ENCODE peak calls at places on chromosomes 4 and X, in four cellular contexts. B is Peyer's patch, H is uterus, S is upper lobe of right lung. C is an unnamed sample. For H3K9me3 and H3K4me1, the result is how much of the 10 kb centered on the place peaks cover.

GRCh38 chrX:97743014-97743413 is 859.3 kb downstream of the RPA4 start:
- DNase-seq in B (no peak), H (no peak), S (no peak), C (no peak)

GRCh38 chr4:117378942-117379341 is 293.6 kb upstream of the TRAM1L1 start:
- DNase-seq in B (no peak), H (no peak), S (no peak), C (no peak)

GRCh38 chr4:10983885-10984284 is 299.3 kb upstream of the CLNK start:
- DNase-seq in B (no peak), H (no peak), S (no peak), C (no peak)

GRCh38 chr4:88158360-88159136 is at the start of gene ABCG2:
- DNase-seq in B (peak), H (peak), S (peak), C (peak)

GRCh38 chr4:7095611-7096155 is 27.8 kb upstream of the GRPEL1 start:
- DNase-seq in B (peak), H (peak), S (no peak), C (no peak)

GRCh38 chr4:140615451-140615850 is 46.7 kb upstream of the UCP1 start:
- DNase-seq in B (no peak), H (no peak), S (no peak), C (no peak)

GRCh38 chr4:11603594-11604194 is 175.0 kb upstream of the HS3ST1 start:
- DNase-seq in B (no peak), H (no peak), S (no peak), C (no peak)

GRCh38 chrX:35276115-35276514 is 333.5 kb downstream of the FAM47B start:
- DNase-seq in B (no peak), H (no peak), S (no peak), C (no peak)

GRCh38 chr4:175614880-175615279 is 197.2 kb downstream of the GPM6A start:
- DNase-seq in B (no peak), H (no peak), S (no peak), C (no peak)

GRCh38 chrX:129737921-129738320 is 858 bp upstream of the XPNPEP2 start:
- DNase-seq in B (peak), H (no peak), S (no peak), C (no peak)

GRCh38 chrX:69024931-69025330 is 140.3 kb downstream of the PJA1 start:
- DNase-seq in B (peak), H (peak), S (peak), C (no peak)

GRCh38 chrX:44306336-44306735 is 37.1 kb downstream of the EFHC2 start:
- DNase-seq in B (no peak), H (no peak), S (no peak), C (no peak)

GRCh38 chrX:77668391-77669237 is 117.4 kb downstream of the ATRX start:
- DNase-seq in B (no peak), H (no peak), S (no peak), C (no peak)

GRCh38 chr4:128649575-128650205 is 159.8 kb upstream of the JADE1 start:
- DNase-seq in B (peak), H (no peak), S (no peak), C (no peak)

GRCh38 chr4:138099385-138099784 is 142.8 kb downstream of the SLC7A11 start:
- DNase-seq in B (no peak), H (no peak), S (no peak), C (no peak)

GRCh38 chr4:140556372-140557085 is 12.2 kb downstream of the UCP1 start:
- DNase-seq in B (no peak), H (no peak), S (no peak), C (peak)

GRCh38 chrX:21926116-21926515 is 14.4 kb upstream of the SMS start:
- DNase-seq in B (no peak), H (no peak), S (no peak), C (no peak)

GRCh38 chr4:49221209-49221608 is 235.1 kb downstream of the CWH43 start:
- DNase-seq in B (no peak), H (no peak), S (no peak), C (no peak)

GRCh38 chr4:26779674-26780073 is 81.0 kb upstream of the STIM2 start:
- DNase-seq in B (no peak), H (no peak), S (no peak), C (no peak)

GRCh38 chr4:40992472-40993298 is 221.7 kb downstream of the APBB2 start:
- DNase-seq in B (no peak), H (no peak), S (no peak), C (no peak)

GRCh38 chr4:153409412-153409811 is 56.7 kb upstream of the TMEM131L start:
- DNase-seq in B (no peak), H (no peak), S (no peak), C (no peak)

GRCh38 chr4:3364199-3364598 is 71.4 kb downstream of the RGS12 start:
- DNase-seq in B (no peak), H (no peak), S (no peak), C (no peak)

GRCh38 chr4:53196872-53197759 is 168.7 kb downstream of the SCFD2 start:
- DNase-seq in B (no peak), H (no peak), S (no peak), C (peak)

GRCh38 chrX:120015145-120016067 is 62.1 kb downstream of the RHOXF2B start:
- DNase-seq in B (no peak), H (no peak), S (peak), C (no peak)

GRCh38 chrX:50865311-50865710 is 45.2 kb upstream of the BMP15 start:
- DNase-seq in B (no peak), H (no peak), S (no peak), C (no peak)

GRCh38 chr4:8123389-8123788 is 35.2 kb downstream of the ABLIM2 start:
- DNase-seq in B (no peak), H (no peak), S (no peak), C (no peak)

GRCh38 chr4:148067307-148067916 is 335.5 kb downstream of the ARHGAP10 start:
- DNase-seq in B (no peak), H (no peak), S (no peak), C (no peak)

GRCh38 chr4:136713140-136713539 is 819.2 kb downstream of the PCDH18 start:
- DNase-seq in B (no peak), H (no peak), S (no peak), C (no peak)

GRCh38 chrX:154121961-154122360 is 22.1 kb upstream of the OPN1LW start:
- DNase-seq in B (no peak), H (no peak), S (no peak), C (no peak)

GRCh38 chr4:175377203-175377602 is 434.9 kb downstream of the GPM6A start:
- DNase-seq in B (no peak), H (no peak), S (no peak), C (no peak)

GRCh38 chr4:118417325-118417724 is 64.5 kb upstream of the PRSS12 start:
- DNase-seq in B (no peak), H (no peak), S (no peak), C (no peak)

GRCh38 chr4:560061-560460 is 16.0 kb downstream of the TMEM271 start:
- DNase-seq in B (no peak), H (no peak), S (no peak), C (no peak)

GRCh38 chr4:17220816-17221215 is 291.1 kb downstream of the QDPR start:
- DNase-seq in B (no peak), H (no peak), S (no peak), C (no peak)
- H3K27ac ChIP-seq in B (no peak), H (no peak), S (no peak), C (no peak)

GRCh38 chr4:14856076-14856926 is 146.0 kb upstream of the CPEB2 start:
- DNase-seq in B (peak), H (peak), S (no peak), C (no peak)

GRCh38 chr4:14856927-14857220 is 145.4 kb upstream of the CPEB2 start:
- DNase-seq in B (no peak), H (no peak), S (no peak), C (no peak)

GRCh38 chr4:14855719-14856075 is 146.6 kb upstream of the CPEB2 start:
- DNase-seq in B (no peak), H (no peak), S (no peak), C (no peak)

GRCh38 chr4:14850374-14851097 is 151.7 kb upstream of the CPEB2 start:
- DNase-seq in B (no peak), H (no peak), S (no peak), C (no peak)

DNA sequence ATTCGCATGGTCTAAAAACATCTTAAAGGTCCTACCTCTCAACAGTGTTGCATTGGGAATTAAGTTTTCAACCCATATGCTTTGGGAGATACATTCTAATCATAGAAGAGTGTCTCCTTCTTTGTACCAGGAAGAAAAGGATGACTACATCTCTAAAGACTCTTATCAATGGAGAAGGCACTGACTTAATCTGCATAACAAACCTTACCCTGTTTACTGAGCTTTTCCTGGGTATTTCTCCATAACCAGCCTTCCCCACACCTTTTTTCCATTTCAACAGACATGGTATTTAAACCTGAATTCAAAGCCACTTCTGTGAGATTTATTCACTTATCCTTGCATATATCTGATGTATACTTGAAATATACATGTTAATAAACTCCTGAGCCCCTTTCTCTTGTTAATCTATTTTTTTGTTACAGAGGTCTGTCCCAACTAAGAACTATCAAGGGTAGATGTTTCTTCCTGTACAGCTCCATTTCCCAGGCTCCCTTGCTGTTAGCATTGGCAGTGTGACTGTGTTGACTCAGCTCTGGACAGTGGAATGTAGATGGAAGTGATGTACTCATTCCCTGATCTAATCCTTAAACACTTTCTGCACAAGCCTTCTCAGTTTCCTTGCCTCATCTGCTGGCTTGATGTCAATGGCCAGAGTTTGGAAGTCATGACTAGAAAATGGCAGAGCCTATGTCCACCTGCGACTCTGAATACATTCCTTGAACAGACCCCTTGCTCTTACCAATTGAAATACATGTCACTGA is 148.9 kb upstream of the CPEB2 start:
- DNase-seq in B (no peak), H (no peak), S (no peak), C (no peak)
- H3K9me3 ChIP-seq in B (under half), H (under half), S (under half), C (under half)

GRCh38 chrX:2705461-2705860 is 14.4 kb downstream of the CD99 start:
- DNase-seq in B (no peak), H (no peak), S (no peak), C (no peak)

GRCh38 chrX:2705036-2705435 is 13.9 kb downstream of the CD99 start:
- DNase-seq in B (no peak), H (no peak), S (no peak), C (no peak)

GRCh38 chrX:2708601-2709200 is 17.6 kb downstream of the CD99 start:
- DNase-seq in B (peak), H (no peak), S (no peak), C (no peak)

GRCh38 chrX:2708016-2708415 is 16.9 kb downstream of the CD99 start:
- DNase-seq in B (no peak), H (no peak), S (no peak), C (no peak)

GRCh38 chrX:2707334-2707760 is 16.3 kb downstream of the CD99 start:
- DNase-seq in B (peak), H (no peak), S (no peak), C (peak)
- H3K4me1 ChIP-seq in B (half or more), H (under half), S (half or more), C (half or more)

GRCh38 chr4:5788144-5788543 is 77.1 kb downstream of the EVC start:
- DNase-seq in B (no peak), H (no peak), S (peak), C (no peak)

GRCh38 chr4:5787311-5787710 is 76.3 kb downstream of the EVC start:
- DNase-seq in B (no peak), H (no peak), S (no peak), C (no peak)

GRCh38 chr4:5784960-5785611 is 74.1 kb downstream of the EVC start:
- DNase-seq in B (no peak), H (no peak), S (peak), C (no peak)

GRCh38 chr4:5784021-5784420 is 73.0 kb downstream of the EVC start:
- DNase-seq in B (no peak), H (no peak), S (peak), C (no peak)

DNA sequence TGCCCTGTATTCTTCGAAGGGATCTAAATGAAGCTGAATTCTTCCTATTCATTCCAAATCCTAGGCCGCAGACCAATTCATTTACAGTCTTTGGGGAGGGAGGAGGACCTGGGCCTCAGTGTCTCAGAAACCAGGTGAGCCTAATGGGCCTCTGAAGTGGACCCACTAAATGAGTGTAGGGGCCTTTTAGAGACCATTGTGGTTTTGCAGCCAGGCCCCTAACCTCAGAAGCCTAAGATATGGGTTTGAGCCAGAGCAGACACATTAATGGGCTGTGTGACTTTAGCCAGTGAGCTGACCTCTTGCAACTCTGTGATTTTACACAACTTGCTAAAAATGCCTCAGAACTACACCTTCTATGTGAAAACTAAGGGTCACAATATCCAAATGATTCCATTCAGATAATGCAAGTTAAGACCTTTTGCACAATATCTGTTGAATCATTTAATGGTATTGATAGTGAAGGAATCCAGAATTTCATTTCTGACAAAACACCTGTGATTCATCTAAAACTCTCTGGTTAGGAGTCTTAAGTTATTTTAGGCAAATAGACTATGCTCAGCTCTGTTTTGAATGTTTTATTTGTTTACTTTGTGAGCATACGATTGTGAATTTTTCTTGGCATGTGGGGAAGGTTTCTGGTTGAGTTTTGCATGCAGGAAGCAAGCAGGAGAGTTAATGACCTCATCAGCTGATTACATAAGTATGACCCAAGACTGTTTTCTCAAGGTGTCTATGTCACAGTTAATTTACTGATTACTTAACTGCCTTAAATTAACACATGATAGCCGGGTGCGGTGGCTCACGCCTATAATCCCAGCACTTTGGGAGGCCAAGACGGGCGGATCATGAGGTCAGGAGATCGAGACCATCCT is 75.0 kb downstream of the EVC start:
- DNase-seq in B (no peak), H (no peak), S (peak), C (no peak)
- H3K27ac ChIP-seq in B (no peak), H (peak), S (no peak), C (no peak)

DNA sequence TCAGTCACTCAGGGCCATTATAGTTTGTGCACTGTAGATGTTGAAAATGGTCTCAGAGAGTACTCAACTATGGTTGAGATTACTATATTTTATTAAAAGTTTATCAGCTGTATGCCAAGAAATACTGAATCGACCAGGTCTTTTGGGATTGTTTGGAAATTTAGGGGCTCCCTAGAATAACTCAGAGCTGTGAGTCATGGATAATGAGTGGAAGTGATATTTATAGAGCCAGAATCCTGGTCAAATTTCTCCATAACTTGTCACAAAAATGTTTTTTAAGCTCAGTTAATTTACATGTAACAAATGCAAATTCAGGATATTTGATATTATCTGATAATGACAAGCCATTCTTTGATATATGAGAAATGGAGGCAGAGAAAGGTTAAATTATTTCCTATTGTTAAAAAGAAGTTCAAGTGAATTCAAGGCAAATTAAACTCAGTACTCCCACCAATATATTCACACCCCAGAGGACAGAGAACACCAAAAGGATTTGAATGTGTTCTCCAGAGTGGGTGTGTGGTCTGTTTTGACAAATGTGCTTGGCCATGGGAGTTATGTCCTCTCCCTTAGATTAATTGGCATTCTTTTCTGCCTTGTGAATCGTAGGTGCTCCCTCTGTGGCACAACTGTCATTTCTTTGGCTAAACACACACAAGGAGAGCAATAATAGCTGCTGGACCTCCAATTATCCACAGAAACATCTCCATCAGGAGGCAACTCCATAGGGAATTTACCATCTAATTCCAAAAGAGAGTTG is 37.7 kb downstream of the ARHGAP24 start:
- DNase-seq in B (no peak), H (no peak), S (no peak), C (no peak)
- H3K9me3 ChIP-seq in B (under half), H (under half), S (under half), C (under half)

DNA sequence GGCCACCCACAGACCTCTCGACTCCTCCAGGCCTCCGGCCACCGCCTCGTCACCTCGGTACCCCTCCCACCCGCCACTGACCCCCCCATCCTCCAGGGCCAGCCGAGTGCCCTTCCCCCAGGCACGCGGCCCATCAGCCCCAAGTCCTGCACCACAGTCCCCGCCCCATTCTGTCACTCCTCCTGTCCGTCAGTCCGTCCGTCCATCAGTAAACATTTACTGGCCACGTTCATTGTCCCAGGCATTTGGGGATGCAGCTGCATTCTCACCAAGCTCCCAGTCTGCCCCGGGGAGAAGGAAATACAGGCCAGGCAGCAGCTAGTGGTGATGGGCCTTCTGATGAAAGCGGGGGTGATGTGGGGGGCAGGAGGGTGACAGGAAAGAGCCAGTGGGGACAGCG is 35.3 kb upstream of the FGFR3 start:
- DNase-seq in B (no peak), H (no peak), S (no peak), C (no peak)
- H3K4me1 ChIP-seq in B (under half), H (under half), S (under half), C (under half)